ENCODE peak calls at places on chromosomes 6 and 20, in four cellular contexts. One of them, this sample, is unnamed.
A peak's percentile ranks its signal among the peaks of the same experiment; 100 is the strongest.

GRCh38 chr6:116096979-116097816 is 3.5 kb upstream of the NT5DC1 start:
- DNase-seq in cardiac fibroblast: peak; percentile 47
- DNase-seq in CD8-positive, alpha-beta memory T cell: no peak
- DNase-seq in EL: peak; percentile 7
- DNase-seq in this sample: peak; percentile 49

GRCh38 chr6:39317256-39317655 is 3.0 kb upstream of the KCNK17 start:
- DNase-seq in cardiac fibroblast: no peak
- DNase-seq in CD8-positive, alpha-beta memory T cell: no peak
- DNase-seq in EL: no peak
- DNase-seq in this sample: no peak

GRCh38 chr6:120405947-120406346 is 928.3 kb downstream of the TBC1D32 start:
- DNase-seq in EL: no peak
- DNase-seq in cardiac fibroblast: no peak
- DNase-seq in CD8-positive, alpha-beta memory T cell: no peak
- DNase-seq in this sample: no peak

GRCh38 chr6:11217360-11218076 is 14.9 kb downstream of the NEDD9 start:
- DNase-seq in cardiac fibroblast: peak; percentile 20
- DNase-seq in CD8-positive, alpha-beta memory T cell: no peak
- DNase-seq in EL: no peak
- DNase-seq in this sample: no peak

GRCh38 chr6:35742842-35743241 is 6.0 kb downstream of the ARMC12 start:
- DNase-seq in CD8-positive, alpha-beta memory T cell: no peak
- DNase-seq in EL: no peak
- DNase-seq in cardiac fibroblast: no peak
- DNase-seq in this sample: no peak

GRCh38 chr6:137738931-137739504 is 128.0 kb upstream of the TNFAIP3 start:
- DNase-seq in EL: no peak
- DNase-seq in CD8-positive, alpha-beta memory T cell: no peak
- DNase-seq in cardiac fibroblast: no peak
- DNase-seq in this sample: no peak

GRCh38 chr6:33742837-33743236 is 3.9 kb downstream of the IP6K3 start:
- DNase-seq in EL: no peak
- DNase-seq in CD8-positive, alpha-beta memory T cell: no peak
- DNase-seq in cardiac fibroblast: no peak
- DNase-seq in this sample: no peak

GRCh38 chr6:162343902-162344226 is 383.7 kb downstream of the PRKN start:
- DNase-seq in EL: no peak
- DNase-seq in CD8-positive, alpha-beta memory T cell: no peak
- DNase-seq in cardiac fibroblast: peak; percentile 18
- DNase-seq in this sample: peak; percentile 14

GRCh38 chr20:14434379-14435136 is 97.1 kb upstream of the FLRT3 start:
- DNase-seq in CD8-positive, alpha-beta memory T cell: no peak
- DNase-seq in EL: peak; percentile 9
- DNase-seq in cardiac fibroblast: peak; percentile 4
- DNase-seq in this sample: peak; percentile 6

GRCh38 chr6:151475653-151476523 is 17.9 kb upstream of the CCDC170 start:
- DNase-seq in cardiac fibroblast: peak; percentile 75
- DNase-seq in CD8-positive, alpha-beta memory T cell: peak; percentile 44
- DNase-seq in EL: peak; percentile 59
- DNase-seq in this sample: peak; percentile 69

GRCh38 chr6:71194730-71195129 is 93.9 kb upstream of the OGFRL1 start:
- DNase-seq in cardiac fibroblast: peak; percentile 82
- DNase-seq in EL: peak; percentile 86
- DNase-seq in CD8-positive, alpha-beta memory T cell: no peak
- DNase-seq in this sample: peak; percentile 89

GRCh38 chr6:126372626-126373025 is 32.7 kb downstream of the CENPW start:
- DNase-seq in cardiac fibroblast: peak; percentile 18
- DNase-seq in CD8-positive, alpha-beta memory T cell: no peak
- DNase-seq in EL: peak; percentile 6
- DNase-seq in this sample: no peak

GRCh38 chr20:14055127-14055742 is 59.9 kb downstream of the MACROD2 start:
- DNase-seq in CD8-positive, alpha-beta memory T cell: no peak
- DNase-seq in cardiac fibroblast: peak; percentile 80
- DNase-seq in EL: peak; percentile 56
- DNase-seq in this sample: peak; percentile 79

GRCh38 chr6:51778666-51779065 is 308.7 kb downstream of the PKHD1 start:
- DNase-seq in cardiac fibroblast: no peak
- DNase-seq in CD8-positive, alpha-beta memory T cell: no peak
- DNase-seq in EL: no peak
- DNase-seq in this sample: no peak

GRCh38 chr20:52372169-52372568 is 180.6 kb upstream of the ZFP64 start:
- DNase-seq in EL: no peak
- DNase-seq in CD8-positive, alpha-beta memory T cell: no peak
- DNase-seq in cardiac fibroblast: no peak
- DNase-seq in this sample: no peak

GRCh38 chr20:64065973-64066341 is 3.0 kb downstream of the TCEA2 start:
- DNase-seq in cardiac fibroblast: peak; percentile 80
- DNase-seq in EL: peak; percentile 93
- DNase-seq in CD8-positive, alpha-beta memory T cell: peak; percentile 64
- DNase-seq in this sample: peak; percentile 58

GRCh38 chr20:4781211-4781610 is 59.5 kb downstream of the PRND start:
- DNase-seq in CD8-positive, alpha-beta memory T cell: no peak
- DNase-seq in cardiac fibroblast: no peak
- DNase-seq in EL: no peak
- DNase-seq in this sample: no peak

GRCh38 chr6:31498748-31499147 is 803 bp downstream of the MICB start:
- DNase-seq in EL: no peak
- DNase-seq in CD8-positive, alpha-beta memory T cell: no peak
- DNase-seq in cardiac fibroblast: no peak
- DNase-seq in this sample: no peak

GRCh38 chr6:25971187-25971811 is 8.7 kb downstream of the TRIM38 start:
- DNase-seq in CD8-positive, alpha-beta memory T cell: no peak
- DNase-seq in cardiac fibroblast: peak; percentile 96
- DNase-seq in EL: peak; percentile 95
- DNase-seq in this sample: peak; percentile 96

GRCh38 chr20:37245671-37246237 is 15.9 kb downstream of the GHRH start:
- DNase-seq in CD8-positive, alpha-beta memory T cell: no peak
- DNase-seq in EL: no peak
- DNase-seq in cardiac fibroblast: no peak
- DNase-seq in this sample: no peak

GRCh38 chr20:63741354-63741675 is 1.7 kb downstream of the SLC2A4RG start:
- DNase-seq in EL: no peak
- DNase-seq in cardiac fibroblast: no peak
- DNase-seq in CD8-positive, alpha-beta memory T cell: no peak
- DNase-seq in this sample: no peak

GRCh38 chr6:157527471-157527907 is 146.5 kb downstream of the ZDHHC14 start:
- DNase-seq in CD8-positive, alpha-beta memory T cell: no peak
- DNase-seq in EL: no peak
- DNase-seq in cardiac fibroblast: peak; percentile 31
- DNase-seq in this sample: peak; percentile 91

GRCh38 chr6:28349892-28350737 is at the start of gene ZKSCAN3:
- DNase-seq in cardiac fibroblast: peak; percentile 79
- DNase-seq in EL: peak; percentile 74
- DNase-seq in CD8-positive, alpha-beta memory T cell: peak; percentile 76
- DNase-seq in this sample: peak; percentile 79

GRCh38 chr6:34238507-34239239 is 2.0 kb downstream of the HMGA1 start:
- DNase-seq in EL: no peak
- DNase-seq in CD8-positive, alpha-beta memory T cell: no peak
- DNase-seq in cardiac fibroblast: peak; percentile 18
- DNase-seq in this sample: no peak

GRCh38 chr20:58467572-58468330 is 47.4 kb downstream of the APCDD1L start:
- DNase-seq in cardiac fibroblast: no peak
- DNase-seq in EL: no peak
- DNase-seq in CD8-positive, alpha-beta memory T cell: no peak
- DNase-seq in this sample: no peak

GRCh38 chr6:32952817-32953739 is at the start of gene HLA-DMA:
- DNase-seq in cardiac fibroblast: peak; percentile 95
- DNase-seq in EL: peak; percentile 97
- DNase-seq in CD8-positive, alpha-beta memory T cell: peak; percentile 76
- DNase-seq in this sample: peak; percentile 96

GRCh38 chr6:160088069-160088773 is 33.4 kb upstream of the SLC22A1 start:
- DNase-seq in cardiac fibroblast: peak; percentile 88
- DNase-seq in EL: peak; percentile 87
- DNase-seq in CD8-positive, alpha-beta memory T cell: no peak
- DNase-seq in this sample: peak; percentile 88

GRCh38 chr20:44264287-44264686 is 17.2 kb downstream of the GDAP1L1 start:
- DNase-seq in cardiac fibroblast: peak; percentile 6
- DNase-seq in EL: no peak
- DNase-seq in CD8-positive, alpha-beta memory T cell: no peak
- DNase-seq in this sample: peak; percentile 3

GRCh38 chr6:9292975-9293374 is 857.6 kb upstream of the SLC35B3 start:
- DNase-seq in EL: no peak
- DNase-seq in CD8-positive, alpha-beta memory T cell: no peak
- DNase-seq in cardiac fibroblast: no peak
- DNase-seq in this sample: peak; percentile 3

GRCh38 chr6:106084106-106084963 is 1.8 kb upstream of the PRDM1 start:
- DNase-seq in EL: peak; percentile 88
- DNase-seq in cardiac fibroblast: peak; percentile 91
- DNase-seq in CD8-positive, alpha-beta memory T cell: no peak
- DNase-seq in this sample: peak; percentile 69

GRCh38 chr6:168227840-168228239 is 91.7 kb downstream of the DACT2 start:
- DNase-seq in EL: no peak
- DNase-seq in cardiac fibroblast: no peak
- DNase-seq in CD8-positive, alpha-beta memory T cell: no peak
- DNase-seq in this sample: no peak

This sample was measured in fibroblast of pulmonary artery.